ENCODE peak calls at places on chromosomes 2 and 18, in four cellular contexts. P is K562, C is GM12878, G is HepG2. M is an unnamed sample.

GRCh38 chr2:192146069-192147006 is 48.4 kb downstream of the TMEFF2 start:
- DNase-seq in P (no peak), G (no peak), C (no peak), M (no peak)

GRCh38 chr18:2979871-2980606 is 32.9 kb downstream of the LPIN2 start:
- DNase-seq in C (no peak), G (no peak), P (no peak), M (no peak)

GRCh38 chr2:179441551-179441950 is 176.9 kb upstream of the SESTD1 start:
- DNase-seq in P (no peak), G (no peak), C (no peak), M (no peak)

GRCh38 chr2:30234180-30234971 is 3.0 kb downstream of the LBH start:
- DNase-seq in G (peak), C (no peak), P (no peak), M (no peak)

GRCh38 chr2:231326404-231326803 is 69.1 kb upstream of the B3GNT7 start:
- DNase-seq in P (no peak), C (no peak), G (no peak), M (no peak)

GRCh38 chr2:180012523-180012922 is 5.4 kb upstream of the CWC22 start:
- DNase-seq in G (peak), P (no peak), C (no peak), M (no peak)

GRCh38 chr18:48842259-48843061 is 108.3 kb downstream of the SMAD7 start:
- DNase-seq in C (no peak), G (no peak), P (peak), M (no peak)

GRCh38 chr2:138763971-138764370 is 16.2 kb downstream of the NXPH2 start:
- DNase-seq in P (no peak), C (no peak), G (no peak), M (no peak)

GRCh38 chr18:5317186-5317585 is 21.7 kb upstream of the ZBTB14 start:
- DNase-seq in C (no peak), P (no peak), G (no peak), M (no peak)

GRCh38 chr18:11821643-11822237 is 29.5 kb upstream of the CHMP1B start:
- DNase-seq in C (no peak), G (no peak), P (no peak), M (no peak)

GRCh38 chr2:197008229-197008628 is 81.7 kb upstream of the PGAP1 start:
- DNase-seq in G (no peak), P (no peak), C (no peak), M (no peak)

GRCh38 chr2:25872134-25872533 is 6.2 kb downstream of the ASXL2 start:
- DNase-seq in C (no peak), P (no peak), G (no peak), M (no peak)
- TF ChIP-seq FOXK2 in C (no peak), P (no peak), G (no peak), M (no peak)

DNA sequence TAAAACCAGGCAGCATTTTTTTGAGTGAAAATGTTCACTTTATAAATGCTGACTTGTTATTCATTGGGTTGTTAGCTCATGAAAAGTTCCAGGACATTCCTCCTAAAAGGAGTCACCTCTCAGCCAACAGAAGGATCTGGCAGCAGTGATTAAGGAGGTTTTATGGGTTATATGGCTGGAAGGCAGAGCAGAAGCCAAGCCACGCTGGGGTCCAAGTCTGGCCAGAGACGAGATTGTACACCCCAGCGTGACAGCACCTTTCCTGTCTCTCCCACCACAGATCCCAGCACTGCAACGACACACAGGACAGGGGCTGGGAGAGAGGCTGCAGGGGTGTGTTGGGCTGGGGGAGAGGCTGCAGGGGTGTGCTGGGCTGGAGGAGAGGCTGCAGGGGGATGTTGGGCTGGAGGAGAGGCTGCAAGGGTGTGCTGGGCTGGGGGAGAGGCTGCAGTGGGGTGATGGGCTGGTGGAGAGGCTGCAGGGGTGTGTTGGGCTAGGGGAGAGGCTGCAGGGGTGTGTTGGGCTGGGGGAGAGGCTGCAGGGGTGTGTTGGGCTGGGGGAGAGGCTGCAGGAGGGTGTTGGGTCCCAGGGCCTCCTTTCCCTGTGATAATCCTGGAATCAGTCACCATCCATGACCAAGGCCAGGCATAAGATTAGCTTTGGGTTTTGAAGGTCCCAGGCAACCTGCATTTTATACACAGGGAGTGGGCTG is 50.8 kb upstream of the GLI2 start:
- DNase-seq in C (no peak), P (no peak), G (no peak), M (no peak)
- TF ChIP-seq SP1 in C (no peak), P (no peak), G (no peak), M (no peak)

GRCh38 chr2:229363126-229363814 is 92.2 kb upstream of the PID1 start:
- DNase-seq in G (no peak), P (no peak), C (no peak), M (no peak)
- TF ChIP-seq FOXK2 in G (no peak), P (no peak), C (no peak), M (no peak)

DNA sequence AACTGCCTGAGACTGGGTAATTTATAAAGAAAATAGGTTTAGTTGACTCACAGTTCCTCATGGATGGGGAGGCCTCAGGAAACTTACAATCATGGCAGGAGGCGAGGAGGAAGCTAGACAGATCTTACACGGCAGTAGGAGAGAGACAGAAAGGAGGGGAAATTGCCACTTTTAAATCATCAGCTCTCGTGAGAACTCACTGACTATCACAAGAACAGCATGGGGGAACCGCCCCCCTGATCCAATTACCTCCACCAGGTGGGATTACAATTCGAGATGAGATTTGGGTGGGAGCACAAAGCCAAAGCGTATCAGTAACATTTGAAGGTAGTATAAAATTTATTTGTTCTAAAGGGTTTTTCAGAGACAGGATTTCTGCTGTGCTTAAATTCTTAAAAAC is 5.4 kb downstream of the GALM start:
- DNase-seq in P (no peak), G (no peak), C (no peak), M (no peak)
- TF ChIP-seq SP1 in P (no peak), G (no peak), C (no peak), M (no peak)

GRCh38 chr18:33264566-33264965 is 176.0 kb downstream of the CCDC178 start:
- DNase-seq in G (no peak), P (no peak), C (no peak), M (no peak)
- TF ChIP-seq FOXK2 in G (no peak), P (no peak), C (no peak), M (no peak)